ENCODE peak calls at places on chromosome 14, in nine cellular contexts. One of them, this sample, is unnamed.
A peak's percentile ranks its signal among the peaks of the same experiment; 100 is the strongest.

GRCh38 chr14:92800012-92800411 is 5.9 kb downstream of the GOLGA5 start:
- DNase-seq in coronary artery: no peak
- DNase-seq in CD4-positive, CD25-positive, alpha-beta regulatory T cell: no peak
- DNase-seq in GM04503: no peak
- DNase-seq in activated CD8-positive, alpha-beta memory T cell treated with anti-CD3 and anti-CD28 coated beads for 4 hours: no peak
- DNase-seq in Peyer's patch: no peak
- DNase-seq in HCEC 1CT: no peak
- DNase-seq in activated CD4-positive, alpha-beta T cell treated with anti-CD3 and anti-CD28 coated beads, Interleukin-2, amount 50 U/mL, for 24 hours: no peak
- DNase-seq in iris pigment epithelial cell: no peak
- DNase-seq in this sample: no peak

GRCh38 chr14:105952826-105953225 is 426.4 kb downstream of the TMEM121 start:
- DNase-seq in coronary artery: no peak
- DNase-seq in CD4-positive, CD25-positive, alpha-beta regulatory T cell: no peak
- DNase-seq in GM04503: no peak
- DNase-seq in activated CD8-positive, alpha-beta memory T cell treated with anti-CD3 and anti-CD28 coated beads for 4 hours: no peak
- DNase-seq in Peyer's patch: no peak
- DNase-seq in HCEC 1CT: no peak
- DNase-seq in activated CD4-positive, alpha-beta T cell treated with anti-CD3 and anti-CD28 coated beads, Interleukin-2, amount 50 U/mL, for 24 hours: no peak
- DNase-seq in iris pigment epithelial cell: no peak
- DNase-seq in this sample: no peak

GRCh38 chr14:68941820-68942219 is 37.3 kb downstream of the ACTN1 start:
- DNase-seq in coronary artery: peak; percentile 96
- DNase-seq in CD4-positive, CD25-positive, alpha-beta regulatory T cell: no peak
- DNase-seq in GM04503: peak; percentile 90
- DNase-seq in activated CD8-positive, alpha-beta memory T cell treated with anti-CD3 and anti-CD28 coated beads for 4 hours: no peak
- DNase-seq in Peyer's patch: no peak
- DNase-seq in HCEC 1CT: peak; percentile 96
- DNase-seq in activated CD4-positive, alpha-beta T cell treated with anti-CD3 and anti-CD28 coated beads, Interleukin-2, amount 50 U/mL, for 24 hours: no peak
- DNase-seq in iris pigment epithelial cell: peak; percentile 95
- DNase-seq in this sample: peak; percentile 90

GRCh38 chr14:24094839-24095195 is 706 bp downstream of the PCK2 start:
- DNase-seq in coronary artery: no peak
- DNase-seq in CD4-positive, CD25-positive, alpha-beta regulatory T cell: no peak
- DNase-seq in GM04503: no peak
- DNase-seq in activated CD8-positive, alpha-beta memory T cell treated with anti-CD3 and anti-CD28 coated beads for 4 hours: no peak
- DNase-seq in Peyer's patch: peak; percentile 58
- DNase-seq in HCEC 1CT: no peak
- DNase-seq in activated CD4-positive, alpha-beta T cell treated with anti-CD3 and anti-CD28 coated beads, Interleukin-2, amount 50 U/mL, for 24 hours: peak; percentile 22
- DNase-seq in iris pigment epithelial cell: no peak
- DNase-seq in this sample: no peak

GRCh38 chr14:77097006-77097688 is 911 bp upstream of the CIPC start:
- DNase-seq in coronary artery: no peak
- DNase-seq in CD4-positive, CD25-positive, alpha-beta regulatory T cell: no peak
- DNase-seq in GM04503: no peak
- DNase-seq in activated CD8-positive, alpha-beta memory T cell treated with anti-CD3 and anti-CD28 coated beads for 4 hours: no peak
- DNase-seq in Peyer's patch: no peak
- DNase-seq in HCEC 1CT: peak; percentile 35
- DNase-seq in activated CD4-positive, alpha-beta T cell treated with anti-CD3 and anti-CD28 coated beads, Interleukin-2, amount 50 U/mL, for 24 hours: no peak
- DNase-seq in iris pigment epithelial cell: peak; percentile 49
- DNase-seq in this sample: peak; percentile 39

GRCh38 chr14:75800792-75801191 is 139.7 kb downstream of the TTLL5 start:
- DNase-seq in coronary artery: no peak
- DNase-seq in CD4-positive, CD25-positive, alpha-beta regulatory T cell: no peak
- DNase-seq in GM04503: no peak
- DNase-seq in activated CD8-positive, alpha-beta memory T cell treated with anti-CD3 and anti-CD28 coated beads for 4 hours: no peak
- DNase-seq in Peyer's patch: no peak
- DNase-seq in HCEC 1CT: no peak
- DNase-seq in activated CD4-positive, alpha-beta T cell treated with anti-CD3 and anti-CD28 coated beads, Interleukin-2, amount 50 U/mL, for 24 hours: no peak
- DNase-seq in iris pigment epithelial cell: no peak
- DNase-seq in this sample: peak; percentile 16

GRCh38 chr14:22143360-22143759 is 445.7 kb downstream of the DAD1 start:
- DNase-seq in coronary artery: no peak
- DNase-seq in CD4-positive, CD25-positive, alpha-beta regulatory T cell: no peak
- DNase-seq in GM04503: no peak
- DNase-seq in activated CD8-positive, alpha-beta memory T cell treated with anti-CD3 and anti-CD28 coated beads for 4 hours: no peak
- DNase-seq in Peyer's patch: no peak
- DNase-seq in HCEC 1CT: no peak
- DNase-seq in activated CD4-positive, alpha-beta T cell treated with anti-CD3 and anti-CD28 coated beads, Interleukin-2, amount 50 U/mL, for 24 hours: no peak
- DNase-seq in iris pigment epithelial cell: no peak
- DNase-seq in this sample: no peak

GRCh38 chr14:73743431-73743931 is 29.3 kb upstream of the PNMA1 start:
- DNase-seq in coronary artery: peak; percentile 74
- DNase-seq in CD4-positive, CD25-positive, alpha-beta regulatory T cell: peak; percentile 32
- DNase-seq in GM04503: no peak
- DNase-seq in activated CD8-positive, alpha-beta memory T cell treated with anti-CD3 and anti-CD28 coated beads for 4 hours: no peak
- DNase-seq in Peyer's patch: peak; percentile 89
- DNase-seq in HCEC 1CT: no peak
- DNase-seq in activated CD4-positive, alpha-beta T cell treated with anti-CD3 and anti-CD28 coated beads, Interleukin-2, amount 50 U/mL, for 24 hours: no peak
- DNase-seq in iris pigment epithelial cell: no peak
- DNase-seq in this sample: no peak

GRCh38 chr14:102645746-102646440 is 53.4 kb downstream of the RCOR1 start:
- DNase-seq in coronary artery: no peak
- DNase-seq in CD4-positive, CD25-positive, alpha-beta regulatory T cell: no peak
- DNase-seq in GM04503: no peak
- DNase-seq in activated CD8-positive, alpha-beta memory T cell treated with anti-CD3 and anti-CD28 coated beads for 4 hours: no peak
- DNase-seq in Peyer's patch: no peak
- DNase-seq in HCEC 1CT: no peak
- DNase-seq in activated CD4-positive, alpha-beta T cell treated with anti-CD3 and anti-CD28 coated beads, Interleukin-2, amount 50 U/mL, for 24 hours: no peak
- DNase-seq in iris pigment epithelial cell: peak; percentile 16
- DNase-seq in this sample: no peak

GRCh38 chr14:65565948-65566347 is 153.4 kb downstream of the FUT8 start:
- DNase-seq in coronary artery: no peak
- DNase-seq in CD4-positive, CD25-positive, alpha-beta regulatory T cell: no peak
- DNase-seq in GM04503: no peak
- DNase-seq in activated CD8-positive, alpha-beta memory T cell treated with anti-CD3 and anti-CD28 coated beads for 4 hours: no peak
- DNase-seq in Peyer's patch: no peak
- DNase-seq in HCEC 1CT: no peak
- DNase-seq in activated CD4-positive, alpha-beta T cell treated with anti-CD3 and anti-CD28 coated beads, Interleukin-2, amount 50 U/mL, for 24 hours: no peak
- DNase-seq in iris pigment epithelial cell: no peak
- DNase-seq in this sample: no peak

GRCh38 chr14:99966436-99966835 is 98.8 kb upstream of the EVL start:
- DNase-seq in coronary artery: no peak
- DNase-seq in CD4-positive, CD25-positive, alpha-beta regulatory T cell: no peak
- DNase-seq in GM04503: no peak
- DNase-seq in activated CD8-positive, alpha-beta memory T cell treated with anti-CD3 and anti-CD28 coated beads for 4 hours: no peak
- DNase-seq in Peyer's patch: no peak
- DNase-seq in HCEC 1CT: no peak
- DNase-seq in activated CD4-positive, alpha-beta T cell treated with anti-CD3 and anti-CD28 coated beads, Interleukin-2, amount 50 U/mL, for 24 hours: no peak
- DNase-seq in iris pigment epithelial cell: no peak
- DNase-seq in this sample: no peak

GRCh38 chr14:35292770-35293561 is 784 bp downstream of the PSMA6 start:
- DNase-seq in coronary artery: no peak
- DNase-seq in CD4-positive, CD25-positive, alpha-beta regulatory T cell: no peak
- DNase-seq in GM04503: peak; percentile 5
- DNase-seq in activated CD8-positive, alpha-beta memory T cell treated with anti-CD3 and anti-CD28 coated beads for 4 hours: no peak
- DNase-seq in Peyer's patch: no peak
- DNase-seq in HCEC 1CT: no peak
- DNase-seq in activated CD4-positive, alpha-beta T cell treated with anti-CD3 and anti-CD28 coated beads, Interleukin-2, amount 50 U/mL, for 24 hours: no peak
- DNase-seq in iris pigment epithelial cell: peak; percentile 17
- DNase-seq in this sample: no peak

GRCh38 chr14:99751539-99752485 is 41.4 kb upstream of the EML1 start:
- DNase-seq in coronary artery: no peak
- DNase-seq in CD4-positive, CD25-positive, alpha-beta regulatory T cell: no peak
- DNase-seq in GM04503: no peak
- DNase-seq in activated CD8-positive, alpha-beta memory T cell treated with anti-CD3 and anti-CD28 coated beads for 4 hours: no peak
- DNase-seq in Peyer's patch: no peak
- DNase-seq in HCEC 1CT: peak; percentile 55
- DNase-seq in activated CD4-positive, alpha-beta T cell treated with anti-CD3 and anti-CD28 coated beads, Interleukin-2, amount 50 U/mL, for 24 hours: no peak
- DNase-seq in iris pigment epithelial cell: peak; percentile 45
- DNase-seq in this sample: no peak

GRCh38 chr14:22339277-22339676 is 249.7 kb downstream of the DAD1 start:
- DNase-seq in coronary artery: peak; percentile 78
- DNase-seq in CD4-positive, CD25-positive, alpha-beta regulatory T cell: no peak
- DNase-seq in GM04503: no peak
- DNase-seq in activated CD8-positive, alpha-beta memory T cell treated with anti-CD3 and anti-CD28 coated beads for 4 hours: no peak
- DNase-seq in Peyer's patch: peak; percentile 80
- DNase-seq in HCEC 1CT: no peak
- DNase-seq in activated CD4-positive, alpha-beta T cell treated with anti-CD3 and anti-CD28 coated beads, Interleukin-2, amount 50 U/mL, for 24 hours: no peak
- DNase-seq in iris pigment epithelial cell: peak; percentile 57
- DNase-seq in this sample: no peak

GRCh38 chr14:54209501-54210231 is 187.1 kb upstream of the CDKN3 start:
- DNase-seq in coronary artery: no peak
- DNase-seq in CD4-positive, CD25-positive, alpha-beta regulatory T cell: no peak
- DNase-seq in GM04503: no peak
- DNase-seq in activated CD8-positive, alpha-beta memory T cell treated with anti-CD3 and anti-CD28 coated beads for 4 hours: no peak
- DNase-seq in Peyer's patch: no peak
- DNase-seq in HCEC 1CT: peak; percentile 80
- DNase-seq in activated CD4-positive, alpha-beta T cell treated with anti-CD3 and anti-CD28 coated beads, Interleukin-2, amount 50 U/mL, for 24 hours: no peak
- DNase-seq in iris pigment epithelial cell: peak; percentile 74
- DNase-seq in this sample: no peak

GRCh38 chr14:99809376-99809775 is 16.2 kb downstream of the EML1 start:
- DNase-seq in coronary artery: peak; percentile 80
- DNase-seq in CD4-positive, CD25-positive, alpha-beta regulatory T cell: no peak
- DNase-seq in GM04503: peak; percentile 88
- DNase-seq in activated CD8-positive, alpha-beta memory T cell treated with anti-CD3 and anti-CD28 coated beads for 4 hours: no peak
- DNase-seq in Peyer's patch: no peak
- DNase-seq in HCEC 1CT: peak; percentile 75
- DNase-seq in activated CD4-positive, alpha-beta T cell treated with anti-CD3 and anti-CD28 coated beads, Interleukin-2, amount 50 U/mL, for 24 hours: no peak
- DNase-seq in iris pigment epithelial cell: no peak
- DNase-seq in this sample: no peak

GRCh38 chr14:61147898-61148549 is 133.1 kb downstream of the TMEM30B start:
- DNase-seq in coronary artery: no peak
- DNase-seq in CD4-positive, CD25-positive, alpha-beta regulatory T cell: no peak
- DNase-seq in GM04503: no peak
- DNase-seq in activated CD8-positive, alpha-beta memory T cell treated with anti-CD3 and anti-CD28 coated beads for 4 hours: no peak
- DNase-seq in Peyer's patch: no peak
- DNase-seq in HCEC 1CT: peak; percentile 90
- DNase-seq in activated CD4-positive, alpha-beta T cell treated with anti-CD3 and anti-CD28 coated beads, Interleukin-2, amount 50 U/mL, for 24 hours: no peak
- DNase-seq in iris pigment epithelial cell: peak; percentile 100
- DNase-seq in this sample: no peak

GRCh38 chr14:23056956-23057756 is at the start of gene CDH24:
- DNase-seq in coronary artery: no peak
- DNase-seq in CD4-positive, CD25-positive, alpha-beta regulatory T cell: peak; percentile 67
- DNase-seq in GM04503: no peak
- DNase-seq in activated CD8-positive, alpha-beta memory T cell treated with anti-CD3 and anti-CD28 coated beads for 4 hours: peak; percentile 48
- DNase-seq in Peyer's patch: peak; percentile 87
- DNase-seq in HCEC 1CT: peak; percentile 65
- DNase-seq in activated CD4-positive, alpha-beta T cell treated with anti-CD3 and anti-CD28 coated beads, Interleukin-2, amount 50 U/mL, for 24 hours: no peak
- DNase-seq in iris pigment epithelial cell: peak; percentile 71
- DNase-seq in this sample: peak; percentile 81

GRCh38 chr14:88563845-88564244 is 1.0 kb downstream of the ZC3H14 start:
- DNase-seq in coronary artery: no peak
- DNase-seq in CD4-positive, CD25-positive, alpha-beta regulatory T cell: no peak
- DNase-seq in GM04503: no peak
- DNase-seq in activated CD8-positive, alpha-beta memory T cell treated with anti-CD3 and anti-CD28 coated beads for 4 hours: no peak
- DNase-seq in Peyer's patch: no peak
- DNase-seq in HCEC 1CT: no peak
- DNase-seq in activated CD4-positive, alpha-beta T cell treated with anti-CD3 and anti-CD28 coated beads, Interleukin-2, amount 50 U/mL, for 24 hours: no peak
- DNase-seq in iris pigment epithelial cell: no peak
- DNase-seq in this sample: no peak

GRCh38 chr14:90551733-90552464 is 155.1 kb downstream of the CALM1 start:
- DNase-seq in coronary artery: no peak
- DNase-seq in CD4-positive, CD25-positive, alpha-beta regulatory T cell: no peak
- DNase-seq in GM04503: no peak
- DNase-seq in activated CD8-positive, alpha-beta memory T cell treated with anti-CD3 and anti-CD28 coated beads for 4 hours: no peak
- DNase-seq in Peyer's patch: no peak
- DNase-seq in HCEC 1CT: no peak
- DNase-seq in activated CD4-positive, alpha-beta T cell treated with anti-CD3 and anti-CD28 coated beads, Interleukin-2, amount 50 U/mL, for 24 hours: no peak
- DNase-seq in iris pigment epithelial cell: no peak
- DNase-seq in this sample: no peak

GRCh38 chr14:101877766-101878165 is 86.6 kb upstream of the DYNC1H1 start:
- DNase-seq in coronary artery: no peak
- DNase-seq in CD4-positive, CD25-positive, alpha-beta regulatory T cell: no peak
- DNase-seq in GM04503: no peak
- DNase-seq in activated CD8-positive, alpha-beta memory T cell treated with anti-CD3 and anti-CD28 coated beads for 4 hours: no peak
- DNase-seq in Peyer's patch: no peak
- DNase-seq in HCEC 1CT: no peak
- DNase-seq in activated CD4-positive, alpha-beta T cell treated with anti-CD3 and anti-CD28 coated beads, Interleukin-2, amount 50 U/mL, for 24 hours: no peak
- DNase-seq in iris pigment epithelial cell: peak; percentile 6
- DNase-seq in this sample: no peak

GRCh38 chr14:68772761-68773381 is 20.0 kb downstream of the ZFP36L1 start:
- DNase-seq in coronary artery: peak; percentile 49
- DNase-seq in CD4-positive, CD25-positive, alpha-beta regulatory T cell: no peak
- DNase-seq in GM04503: no peak
- DNase-seq in activated CD8-positive, alpha-beta memory T cell treated with anti-CD3 and anti-CD28 coated beads for 4 hours: no peak
- DNase-seq in Peyer's patch: peak; percentile 34
- DNase-seq in HCEC 1CT: no peak
- DNase-seq in activated CD4-positive, alpha-beta T cell treated with anti-CD3 and anti-CD28 coated beads, Interleukin-2, amount 50 U/mL, for 24 hours: no peak
- DNase-seq in iris pigment epithelial cell: no peak
- DNase-seq in this sample: no peak

GRCh38 chr14:50064993-50065392 is 51.4 kb downstream of the VCPKMT start:
- DNase-seq in coronary artery: no peak
- DNase-seq in CD4-positive, CD25-positive, alpha-beta regulatory T cell: peak; percentile 45
- DNase-seq in GM04503: no peak
- DNase-seq in activated CD8-positive, alpha-beta memory T cell treated with anti-CD3 and anti-CD28 coated beads for 4 hours: peak; percentile 59
- DNase-seq in Peyer's patch: peak; percentile 89
- DNase-seq in HCEC 1CT: no peak
- DNase-seq in activated CD4-positive, alpha-beta T cell treated with anti-CD3 and anti-CD28 coated beads, Interleukin-2, amount 50 U/mL, for 24 hours: no peak
- DNase-seq in iris pigment epithelial cell: peak; percentile 38
- DNase-seq in this sample: no peak

GRCh38 chr14:88202296-88202695 is 120.8 kb downstream of the KCNK10 start:
- DNase-seq in coronary artery: no peak
- DNase-seq in CD4-positive, CD25-positive, alpha-beta regulatory T cell: no peak
- DNase-seq in GM04503: no peak
- DNase-seq in activated CD8-positive, alpha-beta memory T cell treated with anti-CD3 and anti-CD28 coated beads for 4 hours: no peak
- DNase-seq in Peyer's patch: no peak
- DNase-seq in HCEC 1CT: no peak
- DNase-seq in activated CD4-positive, alpha-beta T cell treated with anti-CD3 and anti-CD28 coated beads, Interleukin-2, amount 50 U/mL, for 24 hours: no peak
- DNase-seq in iris pigment epithelial cell: no peak
- DNase-seq in this sample: no peak

GRCh38 chr14:52023518-52023917 is 34.2 kb downstream of the RTRAF start:
- DNase-seq in coronary artery: no peak
- DNase-seq in CD4-positive, CD25-positive, alpha-beta regulatory T cell: no peak
- DNase-seq in GM04503: peak; percentile 65
- DNase-seq in activated CD8-positive, alpha-beta memory T cell treated with anti-CD3 and anti-CD28 coated beads for 4 hours: no peak
- DNase-seq in Peyer's patch: no peak
- DNase-seq in HCEC 1CT: peak; percentile 78
- DNase-seq in activated CD4-positive, alpha-beta T cell treated with anti-CD3 and anti-CD28 coated beads, Interleukin-2, amount 50 U/mL, for 24 hours: no peak
- DNase-seq in iris pigment epithelial cell: peak; percentile 82
- DNase-seq in this sample: no peak

GRCh38 chr14:100065942-100066574 is 836 bp downstream of the EVL start:
- DNase-seq in coronary artery: no peak
- DNase-seq in CD4-positive, CD25-positive, alpha-beta regulatory T cell: peak; percentile 63
- DNase-seq in GM04503: no peak
- DNase-seq in activated CD8-positive, alpha-beta memory T cell treated with anti-CD3 and anti-CD28 coated beads for 4 hours: peak; percentile 72
- DNase-seq in Peyer's patch: peak; percentile 91
- DNase-seq in HCEC 1CT: no peak
- DNase-seq in activated CD4-positive, alpha-beta T cell treated with anti-CD3 and anti-CD28 coated beads, Interleukin-2, amount 50 U/mL, for 24 hours: no peak
- DNase-seq in iris pigment epithelial cell: no peak
- DNase-seq in this sample: no peak

GRCh38 chr14:58307597-58308316 is 9.4 kb downstream of the ARID4A start:
- DNase-seq in coronary artery: no peak
- DNase-seq in CD4-positive, CD25-positive, alpha-beta regulatory T cell: no peak
- DNase-seq in GM04503: no peak
- DNase-seq in activated CD8-positive, alpha-beta memory T cell treated with anti-CD3 and anti-CD28 coated beads for 4 hours: no peak
- DNase-seq in Peyer's patch: no peak
- DNase-seq in HCEC 1CT: no peak
- DNase-seq in activated CD4-positive, alpha-beta T cell treated with anti-CD3 and anti-CD28 coated beads, Interleukin-2, amount 50 U/mL, for 24 hours: no peak
- DNase-seq in iris pigment epithelial cell: no peak
- DNase-seq in this sample: no peak

GRCh38 chr14:52369305-52369781 is 55.2 kb downstream of the PTGER2 start:
- DNase-seq in coronary artery: no peak
- DNase-seq in CD4-positive, CD25-positive, alpha-beta regulatory T cell: no peak
- DNase-seq in GM04503: peak; percentile 90
- DNase-seq in activated CD8-positive, alpha-beta memory T cell treated with anti-CD3 and anti-CD28 coated beads for 4 hours: no peak
- DNase-seq in Peyer's patch: no peak
- DNase-seq in HCEC 1CT: no peak
- DNase-seq in activated CD4-positive, alpha-beta T cell treated with anti-CD3 and anti-CD28 coated beads, Interleukin-2, amount 50 U/mL, for 24 hours: no peak
- DNase-seq in iris pigment epithelial cell: peak; percentile 54
- DNase-seq in this sample: no peak

GRCh38 chr14:52808101-52808500 is 16.7 kb upstream of the GNPNAT1 start:
- DNase-seq in coronary artery: no peak
- DNase-seq in CD4-positive, CD25-positive, alpha-beta regulatory T cell: no peak
- DNase-seq in GM04503: no peak
- DNase-seq in activated CD8-positive, alpha-beta memory T cell treated with anti-CD3 and anti-CD28 coated beads for 4 hours: no peak
- DNase-seq in Peyer's patch: no peak
- DNase-seq in HCEC 1CT: no peak
- DNase-seq in activated CD4-positive, alpha-beta T cell treated with anti-CD3 and anti-CD28 coated beads, Interleukin-2, amount 50 U/mL, for 24 hours: no peak
- DNase-seq in iris pigment epithelial cell: no peak
- DNase-seq in this sample: no peak

GRCh38 chr14:32134448-32135070 is 57.5 kb downstream of the ARHGAP5 start:
- DNase-seq in coronary artery: no peak
- DNase-seq in CD4-positive, CD25-positive, alpha-beta regulatory T cell: no peak
- DNase-seq in GM04503: peak; percentile 27
- DNase-seq in activated CD8-positive, alpha-beta memory T cell treated with anti-CD3 and anti-CD28 coated beads for 4 hours: no peak
- DNase-seq in Peyer's patch: no peak
- DNase-seq in HCEC 1CT: peak; percentile 63
- DNase-seq in activated CD4-positive, alpha-beta T cell treated with anti-CD3 and anti-CD28 coated beads, Interleukin-2, amount 50 U/mL, for 24 hours: no peak
- DNase-seq in iris pigment epithelial cell: peak; percentile 65
- DNase-seq in this sample: peak; percentile 30

GRCh38 chr14:102786758-102787157 is 9.5 kb downstream of the TRAF3 start:
- DNase-seq in coronary artery: no peak
- DNase-seq in CD4-positive, CD25-positive, alpha-beta regulatory T cell: no peak
- DNase-seq in GM04503: no peak
- DNase-seq in activated CD8-positive, alpha-beta memory T cell treated with anti-CD3 and anti-CD28 coated beads for 4 hours: no peak
- DNase-seq in Peyer's patch: no peak
- DNase-seq in HCEC 1CT: peak; percentile 18
- DNase-seq in activated CD4-positive, alpha-beta T cell treated with anti-CD3 and anti-CD28 coated beads, Interleukin-2, amount 50 U/mL, for 24 hours: no peak
- DNase-seq in iris pigment epithelial cell: peak; percentile 59
- DNase-seq in this sample: no peak